ENCODE peak calls at places on chromosome 10, in nine cellular contexts. One of them, this sample, is unnamed.

GRCh38 chr10:50299948-50300669 is 48.8 kb upstream of the ASAH2 start:
- DNase-seq in A549: no peak
- DNase-seq in HCT116: no peak
- DNase-seq in K562: no peak
- DNase-seq in HepG2: no peak
- DNase-seq in GM12878: no peak
- DNase-seq in GM23338: no peak
- DNase-seq in SK-N-SH: no peak
- DNase-seq in Panc1: no peak
- DNase-seq in this sample: no peak

GRCh38 chr10:108789911-108790310 is 1133.4 kb downstream of the XPNPEP1 start:
- DNase-seq in GM23338: no peak
- DNase-seq in SK-N-SH: no peak
- DNase-seq in Panc1: no peak
- DNase-seq in GM12878: peak
- DNase-seq in HepG2: no peak
- DNase-seq in K562: no peak
- DNase-seq in A549: no peak
- DNase-seq in HCT116: no peak
- DNase-seq in this sample: no peak

GRCh38 chr10:13351340-13351915 is 3.3 kb upstream of the SEPHS1 start:
- DNase-seq in GM23338: peak
- DNase-seq in GM12878: no peak
- DNase-seq in SK-N-SH: no peak
- DNase-seq in Panc1: no peak
- DNase-seq in HepG2: no peak
- DNase-seq in A549: no peak
- DNase-seq in K562: no peak
- DNase-seq in HCT116: no peak
- DNase-seq in this sample: no peak

GRCh38 chr10:72499697-72500096 is 126.2 kb downstream of the MICU1 start:
- DNase-seq in GM12878: no peak
- DNase-seq in K562: no peak
- DNase-seq in Panc1: no peak
- DNase-seq in A549: no peak
- DNase-seq in GM23338: no peak
- DNase-seq in HCT116: no peak
- DNase-seq in SK-N-SH: no peak
- DNase-seq in HepG2: no peak
- DNase-seq in this sample: no peak

GRCh38 chr10:96255569-96256335 is 15.6 kb downstream of the BLNK start:
- DNase-seq in HCT116: no peak
- DNase-seq in K562: no peak
- DNase-seq in Panc1: no peak
- DNase-seq in A549: no peak
- DNase-seq in HepG2: no peak
- DNase-seq in SK-N-SH: no peak
- DNase-seq in GM23338: no peak
- DNase-seq in GM12878: no peak
- DNase-seq in this sample: no peak

GRCh38 chr10:49300140-49300974 is 1.4 kb downstream of the C10orf71 start:
- DNase-seq in A549: no peak
- DNase-seq in K562: peak
- DNase-seq in SK-N-SH: peak
- DNase-seq in HCT116: no peak
- DNase-seq in GM12878: peak
- DNase-seq in GM23338: no peak
- DNase-seq in HepG2: no peak
- DNase-seq in Panc1: no peak
- DNase-seq in this sample: no peak

GRCh38 chr10:68870061-68870460 is 31.1 kb upstream of the DDX50 start:
- DNase-seq in A549: no peak
- DNase-seq in GM23338: no peak
- DNase-seq in HepG2: no peak
- DNase-seq in SK-N-SH: no peak
- DNase-seq in GM12878: no peak
- DNase-seq in Panc1: no peak
- DNase-seq in K562: no peak
- DNase-seq in HCT116: no peak
- DNase-seq in this sample: no peak

GRCh38 chr10:120172371-120172770 is 279.8 kb downstream of the SEC23IP start:
- DNase-seq in HCT116: no peak
- DNase-seq in SK-N-SH: no peak
- DNase-seq in Panc1: no peak
- DNase-seq in A549: no peak
- DNase-seq in GM12878: no peak
- DNase-seq in HepG2: no peak
- DNase-seq in K562: no peak
- DNase-seq in GM23338: peak
- DNase-seq in this sample: no peak

GRCh38 chr10:29795856-29796255 is 161.1 kb upstream of the SVIL start:
- DNase-seq in GM23338: no peak
- DNase-seq in Panc1: no peak
- DNase-seq in HCT116: no peak
- DNase-seq in HepG2: no peak
- DNase-seq in K562: no peak
- DNase-seq in A549: no peak
- DNase-seq in GM12878: no peak
- DNase-seq in SK-N-SH: no peak
- DNase-seq in this sample: no peak

GRCh38 chr10:59709472-59710125 is at the start of gene SLC16A9:
- DNase-seq in GM12878: peak
- DNase-seq in GM23338: peak
- DNase-seq in SK-N-SH: peak
- DNase-seq in A549: peak
- DNase-seq in K562: peak
- DNase-seq in HCT116: peak
- DNase-seq in HepG2: peak
- DNase-seq in Panc1: no peak
- DNase-seq in this sample: peak

GRCh38 chr10:112851582-112851981 is 98.5 kb upstream of the TCF7L2 start:
- DNase-seq in A549: no peak
- DNase-seq in Panc1: no peak
- DNase-seq in SK-N-SH: no peak
- DNase-seq in K562: no peak
- DNase-seq in GM23338: no peak
- DNase-seq in HepG2: no peak
- DNase-seq in GM12878: no peak
- DNase-seq in HCT116: no peak
- DNase-seq in this sample: no peak

GRCh38 chr10:77637986-77638765 is 568 bp upstream of the KCNMA1 start:
- DNase-seq in HCT116: no peak
- DNase-seq in SK-N-SH: peak
- DNase-seq in HepG2: no peak
- DNase-seq in GM23338: peak
- DNase-seq in A549: peak
- DNase-seq in GM12878: no peak
- DNase-seq in Panc1: no peak
- DNase-seq in K562: no peak
- DNase-seq in this sample: no peak

GRCh38 chr10:7485267-7485601 is 74.4 kb upstream of the SFMBT2 start:
- DNase-seq in GM23338: no peak
- DNase-seq in K562: no peak
- DNase-seq in A549: no peak
- DNase-seq in HCT116: no peak
- DNase-seq in GM12878: no peak
- DNase-seq in SK-N-SH: no peak
- DNase-seq in Panc1: no peak
- DNase-seq in HepG2: no peak
- DNase-seq in this sample: no peak
- H3K4me3 ChIP-seq in GM23338: no peak
- H3K4me3 ChIP-seq in K562: no peak
- H3K4me3 ChIP-seq in A549: peak
- H3K4me3 ChIP-seq in HCT116: no peak
- H3K4me3 ChIP-seq in GM12878: peak
- H3K4me3 ChIP-seq in SK-N-SH: peak
- H3K4me3 ChIP-seq in Panc1: no peak
- H3K4me3 ChIP-seq in HepG2: no peak
- H3K4me3 ChIP-seq in this sample: no peak

GRCh38 chr10:71005337-71006305 is 117.3 kb upstream of the PCBD1 start:
- DNase-seq in A549: no peak
- DNase-seq in K562: no peak
- DNase-seq in GM23338: no peak
- DNase-seq in GM12878: no peak
- DNase-seq in Panc1: no peak
- DNase-seq in HCT116: no peak
- DNase-seq in HepG2: no peak
- DNase-seq in SK-N-SH: no peak
- DNase-seq in this sample: no peak

GRCh38 chr10:71006497-71006896 is 118.1 kb upstream of the PCBD1 start:
- DNase-seq in SK-N-SH: no peak
- DNase-seq in K562: no peak
- DNase-seq in HCT116: no peak
- DNase-seq in GM12878: no peak
- DNase-seq in A549: no peak
- DNase-seq in HepG2: no peak
- DNase-seq in GM23338: peak
- DNase-seq in Panc1: no peak
- DNase-seq in this sample: no peak

GRCh38 chr10:71008150-71008549 is 119.8 kb upstream of the PCBD1 start:
- DNase-seq in Panc1: no peak
- DNase-seq in SK-N-SH: no peak
- DNase-seq in GM23338: no peak
- DNase-seq in K562: no peak
- DNase-seq in GM12878: no peak
- DNase-seq in A549: no peak
- DNase-seq in HCT116: no peak
- DNase-seq in HepG2: no peak
- DNase-seq in this sample: no peak

GRCh38 chr10:71009031-71009605 is 120.8 kb upstream of the PCBD1 start:
- DNase-seq in Panc1: no peak
- DNase-seq in GM23338: no peak
- DNase-seq in SK-N-SH: no peak
- DNase-seq in HCT116: no peak
- DNase-seq in A549: no peak
- DNase-seq in K562: no peak
- DNase-seq in HepG2: no peak
- DNase-seq in GM12878: no peak
- DNase-seq in this sample: no peak

DNA sequence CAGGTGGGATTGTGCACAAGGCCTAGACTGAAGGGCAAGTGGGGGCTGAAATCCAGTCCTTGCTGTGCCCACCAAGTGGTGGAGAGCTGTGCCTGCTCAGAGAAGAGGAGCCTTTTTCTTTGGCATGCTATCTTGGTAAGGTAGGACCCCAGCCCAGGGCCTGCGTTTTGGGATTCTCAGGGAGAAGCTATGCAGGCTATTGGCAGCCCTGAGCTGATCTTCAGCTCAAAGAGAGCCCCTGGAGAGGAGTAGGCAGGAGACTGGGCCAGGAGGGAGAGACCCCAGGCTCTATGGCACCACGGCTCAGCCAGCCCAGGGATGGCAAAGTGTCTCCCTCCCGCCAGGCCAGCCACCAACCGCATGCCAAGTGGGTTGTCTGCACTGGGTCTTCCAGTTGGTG is 119.2 kb upstream of the PCBD1 start:
- DNase-seq in A549: no peak
- DNase-seq in SK-N-SH: no peak
- DNase-seq in Panc1: no peak
- DNase-seq in HepG2: no peak
- DNase-seq in HCT116: no peak
- DNase-seq in GM12878: no peak
- DNase-seq in K562: no peak
- DNase-seq in GM23338: no peak
- DNase-seq in this sample: no peak
- TF ChIP-seq REST in A549: no peak
- TF ChIP-seq REST in SK-N-SH: no peak
- TF ChIP-seq REST in Panc1: no peak
- TF ChIP-seq REST in HepG2: no peak
- TF ChIP-seq REST in HCT116: no peak
- TF ChIP-seq REST in GM12878: no peak
- TF ChIP-seq REST in K562: no peak
- TF ChIP-seq REST in GM23338: no peak
- TF ChIP-seq REST in this sample: no peak

DNA sequence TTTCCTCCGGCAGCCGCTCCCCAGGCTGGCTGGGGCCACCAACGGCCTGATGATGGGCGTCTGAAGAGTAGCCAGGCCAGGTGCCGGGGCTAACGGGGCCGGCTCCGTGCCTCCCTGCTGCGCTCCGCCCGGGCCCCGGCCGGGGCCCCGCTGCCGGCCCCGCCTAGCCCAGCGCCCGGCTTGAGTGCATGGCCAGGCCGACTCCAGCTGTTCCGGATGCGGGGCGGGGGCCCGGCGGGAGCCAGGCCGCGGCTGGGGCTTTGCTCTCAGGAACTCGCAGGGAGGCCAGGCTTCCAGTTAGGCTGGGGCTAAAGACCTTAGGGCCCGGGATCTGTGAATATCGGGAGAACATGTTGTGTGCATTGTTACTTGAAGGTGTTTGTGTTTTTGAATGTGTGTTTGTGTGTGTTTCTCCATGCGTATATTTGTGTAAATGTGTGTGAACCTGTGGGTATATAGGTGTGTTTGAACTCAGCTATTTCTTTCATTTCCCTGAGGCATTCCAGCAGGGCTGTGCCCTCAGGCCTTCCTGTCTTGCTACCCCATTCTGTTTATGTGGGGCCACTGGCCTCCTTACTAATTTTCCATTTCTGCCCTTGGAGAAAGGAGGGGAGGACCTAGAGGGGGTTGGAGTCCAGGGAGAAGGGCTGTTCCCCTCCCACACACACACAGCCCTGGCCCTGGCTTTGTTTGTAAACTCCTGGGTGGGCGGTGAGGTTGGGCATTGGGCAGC is 1.1 kb upstream of the LBX1 start:
- DNase-seq in GM23338: peak
- DNase-seq in GM12878: no peak
- DNase-seq in HepG2: no peak
- DNase-seq in K562: peak
- DNase-seq in Panc1: no peak
- DNase-seq in A549: no peak
- DNase-seq in HCT116: no peak
- DNase-seq in SK-N-SH: peak
- DNase-seq in this sample: no peak
- H3K4me3 ChIP-seq in GM23338: peak
- H3K4me3 ChIP-seq in GM12878: no peak
- H3K4me3 ChIP-seq in HepG2: peak
- H3K4me3 ChIP-seq in K562: no peak
- H3K4me3 ChIP-seq in Panc1: peak
- H3K4me3 ChIP-seq in A549: no peak
- H3K4me3 ChIP-seq in HCT116: no peak
- H3K4me3 ChIP-seq in SK-N-SH: peak
- H3K4me3 ChIP-seq in this sample: no peak

GRCh38 chr10:51462076-51462779 is 237.2 kb downstream of the CSTF2T start:
- DNase-seq in HCT116: no peak
- DNase-seq in A549: no peak
- DNase-seq in HepG2: no peak
- DNase-seq in K562: no peak
- DNase-seq in SK-N-SH: no peak
- DNase-seq in GM23338: no peak
- DNase-seq in GM12878: no peak
- DNase-seq in Panc1: no peak
- DNase-seq in this sample: no peak
- TF ChIP-seq REST in HCT116: no peak
- TF ChIP-seq REST in A549: no peak
- TF ChIP-seq REST in HepG2: no peak
- TF ChIP-seq REST in K562: no peak
- TF ChIP-seq REST in SK-N-SH: no peak
- TF ChIP-seq REST in GM23338: no peak
- TF ChIP-seq REST in GM12878: no peak
- TF ChIP-seq REST in Panc1: no peak
- TF ChIP-seq REST in this sample: no peak